ENCODE peak calls at places on chromosomes 1 and 21, in four cellular contexts. H is SK-N-SH, Y is HCT116, E is K562. T is an unnamed sample.
A peak's percentile ranks its signal among the peaks of the same experiment; 100 is the strongest.

GRCh38 chr1:16129921-16130543 is 25.8 kb downstream of the EPHA2 start:
- DNase-seq in E (no peak), H (no peak), Y (no peak), T (no peak)

GRCh38 chr1:212460376-212460775 is 27.7 kb downstream of the NENF start:
- DNase-seq in E (no peak), H (no peak), Y (no peak), T (no peak)

GRCh38 chr1:183279835-183280234 is 93.8 kb downstream of the LAMC2 start:
- DNase-seq in H (no peak), Y (no peak), E (no peak), T (no peak)

GRCh38 chr1:50438945-50439344 is 15.7 kb upstream of the DMRTA2 start:
- DNase-seq in Y (no peak), E (no peak), H (no peak), T (no peak)

GRCh38 chr1:25182629-25183028 is 49.7 kb downstream of the SYF2 start:
- DNase-seq in H (no peak), Y (no peak), E (no peak), T (no peak)

GRCh38 chr21:45602106-45602505 is 41.4 kb upstream of the PCBP3 start:
- DNase-seq in Y (no peak), E (no peak), H (no peak), T (no peak)

GRCh38 chr1:19080715-19081114 is 124.2 kb upstream of the IFFO2 start:
- DNase-seq in E (no peak), H (no peak), Y (no peak), T (no peak)

GRCh38 chr1:53048345-53048737 is 13.7 kb upstream of the PODN start:
- DNase-seq in E (no peak), H (no peak), Y (no peak), T (peak; percentile 9)

GRCh38 chr1:88998716-88999115 is 6.3 kb upstream of the KYAT3 start:
- DNase-seq in H (peak; percentile 53), Y (peak; percentile 49), E (peak; percentile 74), T (no peak)

GRCh38 chr1:237685553-237685952 is 205.2 kb downstream of the ZP4 start:
- DNase-seq in E (no peak), Y (no peak), H (no peak), T (no peak)

GRCh38 chr1:210647406-210648333 is 319.0 kb downstream of the HHAT start:
- DNase-seq in Y (no peak), E (no peak), H (peak; percentile 54), T (no peak)

GRCh38 chr1:22662318-22662717 is 9.3 kb downstream of the C1QB start:
- DNase-seq in Y (peak; percentile 76), E (peak; percentile 38), H (peak; percentile 67), T (peak; percentile 83)

GRCh38 chr1:31221072-31221471 is 18.6 kb downstream of the NKAIN1 start:
- DNase-seq in Y (no peak), H (no peak), E (no peak), T (no peak)

GRCh38 chr1:6947952-6948351 is 162.7 kb downstream of the CAMTA1 start:
- DNase-seq in H (no peak), Y (no peak), E (no peak), T (no peak)

GRCh38 chr21:29349702-29350101 is 51.0 kb downstream of the BACH1 start:
- DNase-seq in H (no peak), E (peak; percentile 54), Y (no peak), T (no peak)

GRCh38 chr1:183262628-183263220 is 76.7 kb downstream of the LAMC2 start:
- DNase-seq in Y (no peak), H (no peak), E (no peak), T (peak; percentile 92)

GRCh38 chr1:221011145-221011544 is 131.9 kb downstream of the HLX start:
- DNase-seq in E (no peak), H (no peak), Y (no peak), T (no peak)

GRCh38 chr1:235831148-235831547 is 35.6 kb downstream of the LYST start:
- DNase-seq in Y (no peak), E (no peak), H (no peak), T (no peak)

GRCh38 chr1:51960262-51960661 is 30.2 kb downstream of the RAB3B start:
- DNase-seq in Y (no peak), E (no peak), H (no peak), T (no peak)

GRCh38 chr21:41973861-41974751 is 20.3 kb upstream of the C2CD2 start:
- DNase-seq in E (no peak), Y (no peak), H (no peak), T (no peak)

GRCh38 chr1:63730211-63730610 is 43.6 kb upstream of the ROR1 start:
- DNase-seq in E (no peak), H (peak; percentile 14), Y (no peak), T (no peak)

GRCh38 chr1:233010164-233010563 is 59.8 kb downstream of the NTPCR start:
- DNase-seq in Y (no peak), H (no peak), E (no peak), T (no peak)

GRCh38 chr21:34558960-34559631 is 47.1 kb upstream of the KCNE1 start:
- DNase-seq in Y (no peak), E (no peak), H (no peak), T (no peak)

GRCh38 chr1:10341062-10341600 is 57.7 kb upstream of the PGD start:
- DNase-seq in H (no peak), E (no peak), Y (no peak), T (no peak)

GRCh38 chr21:30990514-30991304 is 47.6 kb downstream of the KRTAP19-8 start:
- DNase-seq in Y (no peak), H (no peak), E (no peak), T (no peak)

GRCh38 chr21:35711661-35712060 is 348.7 kb downstream of the SETD4 start:
- DNase-seq in E (no peak), H (no peak), Y (no peak), T (no peak)

GRCh38 chr1:52588027-52588426 is 14.1 kb upstream of the GPX7 start:
- DNase-seq in Y (no peak), E (no peak), H (no peak), T (no peak)

GRCh38 chr1:206635983-206636354 is 633 bp downstream of the DYRK3 start:
- DNase-seq in E (peak; percentile 55), Y (no peak), H (no peak), T (no peak)

GRCh38 chr1:61301824-61302652 is 219.7 kb downstream of the NFIA start:
- DNase-seq in H (no peak), E (no peak), Y (no peak), T (no peak)

GRCh38 chr1:54604572-54605370 is 18.6 kb downstream of the FAM151A start:
- DNase-seq in Y (no peak), H (no peak), E (no peak), T (no peak)

GRCh38 chr1:100494393-100495084 is 43.4 kb upstream of the GPR88 start:
- DNase-seq in E (no peak), H (no peak), Y (no peak), T (no peak)

GRCh38 chr1:167455786-167456446 is 62.4 kb downstream of the CD247 start:
- DNase-seq in H (peak; percentile 78), Y (no peak), E (no peak), T (no peak)

GRCh38 chr21:36861595-36861883 is 104.9 kb downstream of the HLCS start:
- DNase-seq in Y (no peak), H (no peak), E (no peak), T (no peak)

GRCh38 chr21:36861924-36862323 is 104.5 kb downstream of the HLCS start:
- DNase-seq in H (no peak), E (no peak), Y (no peak), T (no peak)

GRCh38 chr21:36858320-36858957 is 108.0 kb downstream of the HLCS start:
- DNase-seq in H (no peak), Y (no peak), E (no peak), T (no peak)

GRCh38 chr21:36860736-36861594 is 105.5 kb downstream of the HLCS start:
- DNase-seq in E (peak; percentile 37), H (no peak), Y (no peak), T (no peak)

GRCh38 chr21:36859744-36860501 is 106.5 kb downstream of the HLCS start:
- DNase-seq in Y (no peak), H (peak; percentile 41), E (peak; percentile 93), T (no peak)
- TF ChIP-seq JUND in Y (no peak), H (no peak), E (no peak), T (no peak)

GRCh38 chr1:158007180-158007579 is 13.7 kb downstream of the KIRREL1 start:
- DNase-seq in Y (no peak), E (no peak), H (no peak), T (no peak)

GRCh38 chr1:158005249-158005648 is 11.8 kb downstream of the KIRREL1 start:
- DNase-seq in Y (no peak), E (no peak), H (no peak), T (no peak)

GRCh38 chr1:158002630-158003408 is 9.4 kb downstream of the KIRREL1 start:
- DNase-seq in H (no peak), E (no peak), Y (no peak), T (peak; percentile 27)

GRCh38 chr1:158002022-158002629 is 8.7 kb downstream of the KIRREL1 start:
- DNase-seq in H (no peak), Y (no peak), E (no peak), T (no peak)

GRCh38 chr1:158003409-158003805 is 10.0 kb downstream of the KIRREL1 start:
- DNase-seq in E (no peak), H (no peak), Y (no peak), T (no peak)
- TF ChIP-seq JUND in E (no peak), H (no peak), Y (no peak), T (no peak)

GRCh38 chr1:24048205-24048869 is 63.6 kb downstream of the MYOM3 start:
- DNase-seq in E (no peak), Y (no peak), H (no peak), T (no peak)
- TF ChIP-seq JUND in E (no peak), Y (no peak), H (no peak), T (no peak)

GRCh38 chr1:155646307-155646706 is 36.3 kb downstream of the MSTO1 start:
- DNase-seq in E (no peak), Y (no peak), H (no peak), T (peak; percentile 42)

GRCh38 chr1:155643230-155643629 is 33.2 kb downstream of the MSTO1 start:
- DNase-seq in E (no peak), H (no peak), Y (no peak), T (no peak)

GRCh38 chr1:155648207-155649147 is 38.5 kb downstream of the MSTO1 start:
- DNase-seq in H (peak; percentile 20), Y (peak; percentile 60), E (peak; percentile 52), T (peak; percentile 90)

GRCh38 chr1:155645648-155646047 is 35.6 kb downstream of the MSTO1 start:
- DNase-seq in E (no peak), H (no peak), Y (no peak), T (no peak)

GRCh38 chr1:155645024-155645423 is 35.0 kb downstream of the MSTO1 start:
- DNase-seq in E (no peak), Y (no peak), H (no peak), T (no peak)
- TF ChIP-seq JUND in E (no peak), Y (no peak), H (no peak), T (no peak)

DNA sequence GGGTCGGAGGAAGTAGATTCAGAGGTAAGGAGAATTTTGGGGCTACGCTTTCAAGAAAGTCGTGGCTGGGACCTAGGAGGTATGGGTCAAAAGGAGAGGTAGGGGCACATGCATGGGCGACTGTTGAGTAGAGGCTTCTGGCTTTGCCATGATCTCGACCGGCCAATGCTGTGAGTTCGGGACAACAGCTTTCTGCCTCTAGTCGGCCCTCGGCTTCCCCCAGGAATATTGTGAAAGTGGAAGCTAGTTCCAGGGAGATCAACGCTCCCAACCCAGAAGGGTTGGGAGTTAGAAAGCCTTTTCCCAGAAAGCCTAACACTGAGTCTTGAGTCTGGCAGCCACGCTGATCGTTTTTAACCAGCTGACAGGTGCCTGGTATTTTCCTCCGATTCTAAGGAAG is 69.0 kb downstream of the ZNF678 start:
- DNase-seq in H (no peak), E (no peak), Y (no peak), T (no peak)
- TF ChIP-seq JUND in H (no peak), E (no peak), Y (no peak), T (no peak)

GRCh38 chr21:14453339-14453738 is 70.4 kb upstream of the HSPA13 start:
- DNase-seq in H (no peak), Y (no peak), E (peak; percentile 41), T (no peak)
- TF ChIP-seq JUND in H (no peak), Y (no peak), E (no peak), T (no peak)

T was measured in T47D.